ENCODE peak calls at places on chromosomes 11 and 22, in four cellular contexts. B is K562, H is HepG2, V is GM12878. X is an unnamed sample.

GRCh38 chr22:32700186-32700882 is 101.2 kb upstream of the TIMP3 start:
- DNase-seq in H (peak), V (no peak), B (no peak), X (no peak)

GRCh38 chr22:32589007-32589406 is 114.4 kb downstream of the FBXO7 start:
- DNase-seq in V (no peak), H (no peak), B (no peak), X (no peak)

GRCh38 chr11:63869171-63869591 is 30.3 kb downstream of the MARK2 start:
- DNase-seq in V (no peak), H (no peak), B (no peak), X (no peak)

GRCh38 chr11:62410972-62411371 is 7.9 kb upstream of the SCGB1A1 start:
- DNase-seq in B (no peak), V (no peak), H (no peak), X (no peak)

GRCh38 chr11:120773501-120774031 is 250.3 kb upstream of the TBCEL start:
- DNase-seq in V (peak), H (no peak), B (no peak), X (no peak)

GRCh38 chr11:72228229-72228843 is 3.8 kb downstream of the INPPL1 start:
- DNase-seq in B (no peak), V (no peak), H (no peak), X (no peak)

GRCh38 chr11:35786188-35786587 is 123.6 kb downstream of the TRIM44 start:
- DNase-seq in B (no peak), V (no peak), H (no peak), X (no peak)

GRCh38 chr11:44680982-44681597 is 45.7 kb upstream of the TSPAN18 start:
- DNase-seq in V (no peak), B (no peak), H (no peak), X (peak)

GRCh38 chr22:48187272-48187855 is 1424.9 kb downstream of the TBC1D22A start:
- DNase-seq in H (no peak), B (no peak), V (no peak), X (no peak)

GRCh38 chr11:60336767-60337391 is 9.8 kb downstream of the MS4A6E start:
- DNase-seq in B (no peak), V (peak), H (no peak), X (no peak)

GRCh38 chr11:8867856-8868705 is 42.9 kb upstream of the AKIP1 start:
- DNase-seq in V (no peak), H (peak), B (no peak), X (no peak)

GRCh38 chr11:71269603-71270511 is 17.5 kb upstream of the SHANK2 start:
- DNase-seq in H (no peak), V (no peak), B (no peak), X (no peak)

GRCh38 chr22:35152316-35152715 is 86.4 kb downstream of the ISX start:
- DNase-seq in H (no peak), B (no peak), V (no peak), X (peak)

GRCh38 chr22:18056161-18056666 is 21.6 kb upstream of the PEX26 start:
- DNase-seq in H (peak), V (no peak), B (peak), X (no peak)

GRCh38 chr11:128518493-128519207 is 68.7 kb downstream of the ETS1 start:
- DNase-seq in H (no peak), V (no peak), B (no peak), X (no peak)

GRCh38 chr22:44325718-44326548 is 13.2 kb upstream of the SHISAL1 start:
- DNase-seq in H (no peak), V (no peak), B (no peak), X (no peak)

GRCh38 chr22:43042101-43042780 is 27.3 kb upstream of the PACSIN2 start:
- DNase-seq in B (no peak), V (no peak), H (no peak), X (no peak)

GRCh38 chr11:94675239-94675638 is 92.9 kb upstream of the AMOTL1 start:
- DNase-seq in H (no peak), V (no peak), B (no peak), X (no peak)

GRCh38 chr11:62560566-62561103 is 13.1 kb downstream of the EEF1G start:
- DNase-seq in B (peak), V (no peak), H (peak), X (peak)

GRCh38 chr11:35154960-35155359 is 16.0 kb downstream of the CD44 start:
- DNase-seq in B (peak), V (no peak), H (no peak), X (no peak)

GRCh38 chr11:34150494-34151151 is 45.2 kb downstream of the NAT10 start:
- DNase-seq in V (no peak), B (no peak), H (no peak), X (no peak)

GRCh38 chr11:66059966-66060680 is 8.0 kb downstream of the SF3B2 start:
- DNase-seq in H (no peak), B (no peak), V (no peak), X (no peak)

GRCh38 chr11:30566482-30566881 is 19.7 kb downstream of the MPPED2 start:
- DNase-seq in V (no peak), B (no peak), H (no peak), X (no peak)

GRCh38 chr22:23523746-23524145 is 56.3 kb downstream of the IGLL1 start:
- DNase-seq in V (no peak), H (no peak), B (no peak), X (no peak)

GRCh38 chr11:82024760-82025159 is 708.9 kb downstream of the FAM181B start:
- DNase-seq in V (no peak), H (no peak), B (no peak), X (no peak)

GRCh38 chr22:43529954-43530863 is 118.4 kb downstream of the MPPED1 start:
- DNase-seq in V (no peak), B (no peak), H (no peak), X (no peak)

GRCh38 chr11:78365381-78365792 is 52.2 kb downstream of the GAB2 start:
- DNase-seq in B (no peak), V (no peak), H (peak), X (peak)

GRCh38 chr22:20550851-20551744 is 43.7 kb downstream of the MED15 start:
- DNase-seq in B (no peak), V (peak), H (no peak), X (peak)

GRCh38 chr22:19722175-19722914 is 994 bp upstream of the GP1BB start:
- DNase-seq in H (no peak), V (no peak), B (peak), X (peak)

GRCh38 chr22:43398910-43399309 is 12.9 kb upstream of the MPPED1 start:
- DNase-seq in V (no peak), B (no peak), H (no peak), X (no peak)

GRCh38 chr11:77085652-77086051 is 17.0 kb upstream of the OMP start:
- DNase-seq in V (no peak), H (no peak), B (no peak), X (no peak)

GRCh38 chr11:892106-892505 is 18.5 kb downstream of the CHID1 start:
- DNase-seq in B (no peak), H (no peak), V (no peak), X (peak)
- TF ChIP-seq CTCF in B (no peak), H (peak), V (no peak), X (no peak)

DNA sequence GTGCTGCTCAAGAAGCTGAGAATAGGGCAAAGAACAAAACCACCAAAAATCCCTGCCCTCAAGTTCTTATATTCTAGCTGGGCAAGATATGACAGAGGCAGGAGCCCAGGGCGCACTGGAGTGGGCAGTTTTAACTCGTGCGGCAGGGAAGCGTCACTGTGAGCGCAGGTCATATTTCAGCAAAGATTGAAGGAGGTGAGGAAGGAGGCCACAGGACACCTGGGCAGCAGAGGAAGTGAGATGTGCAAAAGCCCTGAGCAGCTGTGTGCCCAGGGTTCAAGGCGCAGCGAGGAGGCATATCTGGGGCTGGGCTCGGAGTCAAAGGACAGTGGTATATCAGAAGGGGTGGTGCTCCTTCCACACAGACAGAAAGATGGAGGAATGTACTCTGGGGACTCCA is 13.5 kb downstream of the KCNC1 start:
- DNase-seq in H (no peak), V (no peak), B (no peak), X (no peak)
- TF ChIP-seq CREM in H (no peak), V (no peak), B (no peak), X (no peak)

GRCh38 chr11:122107045-122107444 is 9.0 kb downstream of the BLID start:
- DNase-seq in B (no peak), H (no peak), V (no peak), X (no peak)

GRCh38 chr11:122108828-122109227 is 7.2 kb downstream of the BLID start:
- DNase-seq in B (no peak), V (no peak), H (no peak), X (no peak)

GRCh38 chr11:122107566-122107965 is 8.4 kb downstream of the BLID start:
- DNase-seq in V (no peak), B (no peak), H (no peak), X (no peak)

GRCh38 chr11:122109932-122110331 is 6.1 kb downstream of the BLID start:
- DNase-seq in H (no peak), V (no peak), B (no peak), X (no peak)

GRCh38 chr11:122108192-122108799 is 7.7 kb downstream of the BLID start:
- DNase-seq in H (peak), V (no peak), B (peak), X (peak)
- TF ChIP-seq CTCF in H (peak), V (peak), B (peak), X (peak)

DNA sequence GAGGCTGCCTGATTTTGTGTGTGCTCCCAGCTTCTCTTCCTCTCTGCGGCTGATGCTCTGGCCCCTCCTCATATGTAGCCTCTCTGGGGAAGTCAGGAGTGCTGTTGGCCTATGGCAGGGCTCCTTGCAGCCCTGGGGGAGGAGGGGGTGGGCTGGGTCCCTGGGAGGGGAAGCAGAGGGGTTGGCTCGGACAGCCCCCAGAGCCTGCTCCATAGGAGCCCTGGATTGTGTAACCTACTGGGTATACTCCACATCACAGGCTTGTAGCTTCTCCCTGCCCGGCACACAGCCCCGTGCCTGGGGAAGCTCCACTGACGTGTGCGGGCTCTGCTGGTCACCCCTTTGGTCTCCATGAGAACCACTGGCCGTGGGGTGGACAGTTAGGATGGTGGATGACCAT is 113.8 kb downstream of the ST3GAL4 start:
- DNase-seq in B (no peak), H (no peak), V (no peak), X (no peak)
- TF ChIP-seq CREM in B (no peak), H (no peak), V (no peak), X (no peak)

DNA sequence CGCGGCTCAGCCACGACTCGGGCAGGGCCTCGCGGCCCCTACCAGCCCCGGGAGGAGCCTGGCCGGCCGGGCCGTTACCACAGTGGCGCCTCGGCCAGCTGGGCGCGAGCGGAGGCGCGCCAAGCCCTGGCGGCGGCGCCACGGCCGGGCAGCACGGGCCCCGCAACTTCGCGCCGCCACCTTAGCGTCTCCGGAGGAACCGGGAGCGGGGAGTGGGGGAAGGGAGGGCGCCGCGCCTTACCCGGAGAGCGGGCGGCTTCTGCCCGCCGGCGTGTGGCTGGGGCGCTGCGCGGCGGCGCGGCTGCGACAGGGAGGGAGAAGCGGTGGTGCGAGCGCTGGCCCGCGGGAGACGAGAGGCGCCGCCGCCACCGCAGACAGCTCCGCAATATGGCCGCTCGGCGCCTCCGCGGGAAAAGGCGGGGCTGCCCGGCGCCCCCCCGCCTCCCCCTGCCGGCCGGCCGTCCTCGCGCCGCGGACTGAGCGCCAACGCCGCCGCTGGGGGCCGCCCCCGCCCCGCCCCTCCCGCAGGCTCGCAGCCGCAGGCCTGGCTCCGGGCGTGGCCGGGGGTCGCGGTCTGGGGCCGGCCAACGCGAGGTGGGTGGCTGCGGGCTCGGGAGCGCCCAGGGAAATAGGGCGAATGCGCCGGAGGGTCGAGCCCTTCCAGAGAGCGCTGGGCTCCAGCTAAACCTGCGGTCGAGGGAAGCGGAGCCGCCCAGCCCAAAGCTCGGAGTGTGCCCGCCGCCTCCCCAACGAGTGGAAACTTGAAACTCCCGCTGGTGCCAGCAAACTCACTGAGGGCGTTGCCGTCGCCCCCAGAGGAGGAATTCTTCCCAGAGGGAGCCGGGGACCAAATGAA is at the start of gene RDX:
- DNase-seq in B (peak), H (peak), V (no peak), X (peak)
- TF ChIP-seq CTCF in B (peak), H (no peak), V (no peak), X (no peak)

X was measured in WTC11.